ENCODE peak calls at places on chromosomes 4 and X, in seven cellular contexts. C is H9, K is astrocyte of the spinal cord, F is astrocyte, H is OCI-LY7, S is HL-60, N is glutamatergic neuron. D is an unnamed sample.

GRCh38 chr4:140529434-140529833 is 5.5 kb downstream of the ELMOD2 start:
- DNase-seq in K (no peak), C (no peak), S (no peak), N (no peak), F (no peak), H (no peak), D (no peak)

GRCh38 chr4:3670521-3671519 is 95.4 kb upstream of the ADRA2C start:
- DNase-seq in N (peak), C (no peak), S (no peak), H (no peak), K (no peak), F (no peak), D (no peak)

GRCh38 chrX:139967300-139967699 is 2.0 kb upstream of the CXorf66 start:
- DNase-seq in S (no peak), F (no peak), H (peak), K (no peak), N (no peak), C (no peak), D (no peak)

GRCh38 chr4:95085118-95085833 is 327.5 kb downstream of the BMPR1B start:
- DNase-seq in F (no peak), S (no peak), K (no peak), H (peak), N (no peak), C (no peak), D (no peak)

GRCh38 chr4:144591401-144591800 is 54.6 kb upstream of the HHIP start:
- DNase-seq in C (no peak), S (no peak), H (no peak), K (peak), N (no peak), F (peak), D (no peak)

GRCh38 chr4:118265312-118266144 is 87.3 kb downstream of the PRSS12 start:
- DNase-seq in H (no peak), F (no peak), N (peak), C (peak), S (peak), K (no peak), D (no peak)

GRCh38 chrX:22520128-22520828 is 247.6 kb downstream of the CBLL2 start:
- DNase-seq in C (no peak), K (no peak), S (no peak), F (no peak), H (no peak), N (no peak), D (no peak)

GRCh38 chr4:183746305-183747229 is 87.5 kb downstream of the TRAPPC11 start:
- DNase-seq in N (no peak), F (no peak), C (no peak), K (no peak), S (no peak), H (no peak), D (no peak)

DNA sequence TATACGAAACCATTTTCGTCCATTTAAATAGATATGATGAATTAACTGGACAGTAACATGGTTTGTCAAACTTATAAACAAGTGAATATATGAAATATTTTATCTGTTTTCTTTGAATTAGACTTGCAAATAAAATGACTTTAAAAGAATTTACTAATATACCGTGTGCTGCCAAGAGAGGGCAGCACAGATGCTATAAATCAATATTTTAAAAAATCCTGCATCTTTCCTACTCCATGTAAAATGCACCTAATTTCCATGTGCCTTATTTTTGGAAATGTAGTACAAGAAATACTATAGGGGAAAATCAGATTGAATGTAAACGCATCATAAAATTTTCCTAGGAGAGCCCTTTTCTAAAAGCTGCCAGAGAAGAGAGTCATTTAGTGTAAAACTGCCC is 62.2 kb downstream of the PRKX start:
- DNase-seq in N (no peak), K (peak), H (peak), F (no peak), S (no peak), C (no peak), D (no peak)
- TF ChIP-seq CTCF in N (peak), K (peak), H (peak), F (peak), S (no peak), C (peak), D (peak)

GRCh38 chrX:15073313-15073712 is 196.6 kb downstream of the ASB9 start:
- DNase-seq in N (no peak), K (no peak), H (no peak), C (no peak), F (no peak), S (no peak), D (no peak)

GRCh38 chrX:15072880-15073279 is 197.0 kb downstream of the ASB9 start:
- DNase-seq in S (no peak), H (no peak), C (no peak), F (no peak), N (no peak), K (no peak), D (no peak)

GRCh38 chrX:15072259-15072658 is 197.6 kb downstream of the ASB9 start:
- DNase-seq in N (no peak), S (no peak), C (no peak), F (no peak), H (no peak), K (no peak), D (no peak)
- TF ChIP-seq CTCF in N (no peak), S (no peak), C (no peak), F (no peak), H (no peak), K (no peak), D (no peak)

GRCh38 chrX:135698924-135699323 is 14.5 kb upstream of the CT45A1 start:
- DNase-seq in F (no peak), N (no peak), K (no peak), S (no peak), C (no peak), H (no peak), D (no peak)

GRCh38 chrX:135697614-135698013 is 15.8 kb upstream of the CT45A1 start:
- DNase-seq in F (no peak), C (no peak), S (no peak), N (no peak), H (no peak), K (no peak), D (no peak)

GRCh38 chrX:135695471-135695870 is 18.0 kb upstream of the CT45A1 start:
- DNase-seq in C (no peak), S (no peak), H (no peak), F (no peak), K (no peak), N (no peak), D (no peak)
- TF ChIP-seq CTCF in C (no peak), S (no peak), H (no peak), F (no peak), K (no peak), N (no peak), D (no peak)

DNA sequence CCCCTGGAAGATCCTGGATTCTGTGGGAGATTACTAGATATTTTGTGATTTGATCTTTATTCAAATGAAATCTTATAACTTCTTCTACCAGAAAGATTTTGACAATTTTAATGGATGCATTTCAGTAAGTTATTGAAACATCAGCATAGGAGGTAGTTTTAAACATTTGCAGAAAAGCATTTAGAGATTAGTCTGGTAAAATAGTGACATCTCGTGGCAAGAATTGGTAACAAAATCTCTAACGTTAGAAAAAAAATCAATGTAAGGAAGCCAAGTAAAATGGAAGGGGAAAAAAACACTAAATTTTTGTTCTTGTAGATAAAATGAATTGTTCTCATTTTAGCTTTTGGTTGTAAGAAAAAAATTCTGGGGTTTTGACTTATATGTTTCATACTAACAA is 73.3 kb downstream of the TASL start:
- DNase-seq in N (no peak), F (peak), S (no peak), H (peak), K (peak), C (no peak), D (no peak)
- TF ChIP-seq CTCF in N (peak), F (peak), S (no peak), H (peak), K (peak), C (peak), D (no peak)

GRCh38 chrX:41291309-41291708 is 42.7 kb upstream of the DDX3X start:
- DNase-seq in F (no peak), K (no peak), H (no peak), N (no peak), S (no peak), C (peak), D (no peak)

DNA sequence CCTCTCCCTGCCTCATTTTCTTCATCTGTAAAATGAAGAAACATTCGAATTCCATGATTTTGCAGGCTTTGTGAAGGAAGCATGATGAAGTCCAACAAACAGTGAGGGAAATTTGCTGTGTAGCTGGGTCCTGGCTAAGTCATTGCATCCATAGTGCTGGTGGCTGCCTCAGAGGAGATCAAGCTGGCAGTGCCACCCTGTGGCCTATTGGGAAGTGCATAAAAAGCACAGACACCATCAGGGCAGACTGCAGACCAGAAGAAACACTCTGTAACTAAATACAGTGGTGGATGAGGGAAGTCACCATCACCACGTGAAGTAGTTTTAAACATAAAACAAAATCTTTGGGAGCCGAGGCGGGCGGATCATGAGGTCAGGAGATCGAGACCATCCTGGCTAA is 40.7 kb upstream of the DDX3X start:
- DNase-seq in F (no peak), C (peak), K (no peak), H (peak), S (peak), N (no peak), D (no peak)
- TF ChIP-seq CTCF in F (no peak), C (peak), K (peak), H (peak), S (no peak), N (no peak), D (no peak)

DNA sequence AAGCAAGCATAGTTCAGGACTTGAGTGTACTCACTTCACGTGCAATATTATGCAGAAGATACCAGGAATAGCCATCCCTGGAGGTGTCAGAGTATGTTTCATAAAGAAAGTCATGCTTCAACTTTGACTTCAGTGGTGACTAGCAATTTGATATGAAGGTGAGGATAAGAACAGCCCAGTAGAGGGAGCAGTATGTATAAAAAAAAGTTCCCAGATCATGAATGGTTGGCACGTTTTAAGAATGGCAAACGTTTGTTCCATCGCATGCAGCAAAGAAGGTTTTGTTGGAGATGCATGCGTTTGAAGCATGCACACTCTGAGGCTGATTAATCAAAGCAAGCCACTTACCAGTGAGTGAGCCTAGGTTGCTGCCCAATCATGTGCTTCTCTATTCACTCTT is 33.5 kb upstream of the SLITRK4 start:
- DNase-seq in K (peak), C (no peak), S (no peak), N (no peak), H (no peak), F (no peak), D (no peak)
- TF ChIP-seq CTCF in K (no peak), C (peak), S (no peak), N (no peak), H (peak), F (no peak), D (no peak)

DNA sequence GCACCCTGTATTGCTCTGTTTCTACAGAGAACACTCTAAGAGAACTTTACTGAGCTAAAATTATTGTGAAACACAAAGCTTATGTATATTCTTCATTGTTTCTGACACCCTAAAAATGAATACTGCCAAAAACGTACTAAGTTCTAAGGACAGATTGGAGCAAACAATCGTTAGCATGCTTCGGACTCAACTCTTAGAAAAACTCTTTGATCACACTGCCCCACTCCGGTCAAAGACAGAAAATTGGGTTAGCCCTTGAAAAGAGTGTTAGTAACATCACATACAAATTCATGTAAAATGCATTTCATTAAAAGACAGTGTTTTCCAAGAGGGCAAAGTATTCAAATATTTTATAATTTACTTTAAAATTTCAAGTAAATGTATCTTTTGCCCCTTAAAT is 177.4 kb downstream of the DCHS2 start:
- DNase-seq in N (no peak), F (peak), K (peak), S (peak), C (no peak), H (no peak), D (no peak)
- TF ChIP-seq CTCF in N (no peak), F (peak), K (peak), S (no peak), C (peak), H (no peak), D (no peak)

D was measured in CD4-positive, alpha-beta T cell.